ENCODE peak calls at places on chromosome 12, in ten cellular contexts. P is body of pancreas, C is cardiac muscle cell, J is activated B cell treated with CpG ODN at 0.5 μM for 24 hours, L is uterus, Y is sigmoid colon, W is lung, Q is neural progenitor cell, V is AG04449, R is fibroblast of lung. F is an unnamed sample.

GRCh38 chr12:82966160-82966559 is 279.5 kb downstream of the TMTC2 start:
- DNase-seq in Q (no peak), Y (no peak), L (no peak), C (peak; percentile 30), V (no peak), W (no peak), J (no peak), R (no peak), P (no peak), F (no peak)

GRCh38 chr12:6927379-6927991 is at the start of gene ATN1:
- DNase-seq in J (peak; percentile 58), Q (peak; percentile 84), C (peak; percentile 92), V (no peak), R (peak; percentile 81), Y (peak; percentile 97), W (peak; percentile 78), L (peak; percentile 92), P (peak; percentile 71), F (peak; percentile 82)

GRCh38 chr12:121916719-121917118 is 1.7 kb upstream of the CFAP251 start:
- DNase-seq in V (no peak), W (no peak), Q (peak; percentile 74), J (no peak), R (peak; percentile 20), L (peak; percentile 41), C (peak; percentile 62), Y (no peak), P (no peak), F (peak; percentile 57)

GRCh38 chr12:105946541-105946940 is 192.2 kb downstream of the NUAK1 start:
- DNase-seq in W (no peak), L (peak; percentile 53), V (no peak), C (peak; percentile 78), Y (no peak), R (peak; percentile 97), Q (no peak), J (no peak), P (no peak), F (no peak)

GRCh38 chr12:84912191-84913142 is at the start of gene SLC6A15:
- DNase-seq in P (peak; percentile 37), V (no peak), R (peak; percentile 74), L (peak; percentile 52), Y (peak; percentile 69), Q (peak; percentile 90), C (peak; percentile 87), J (no peak), W (no peak), F (peak; percentile 93)

GRCh38 chr12:40446385-40446784 is 221.6 kb downstream of the LRRK2 start:
- DNase-seq in Q (peak; percentile 37), C (no peak), R (no peak), W (no peak), J (no peak), V (no peak), Y (no peak), P (no peak), L (no peak), F (no peak)

GRCh38 chr12:128052341-128052740 is 214.6 kb upstream of the TMEM132C start:
- DNase-seq in R (peak; percentile 57), Q (no peak), J (no peak), L (no peak), V (peak; percentile 24), W (no peak), P (no peak), Y (no peak), C (no peak), F (no peak)

GRCh38 chr12:12776261-12776660 is 9.2 kb upstream of the APOLD1 start:
- DNase-seq in P (no peak), L (no peak), C (peak; percentile 27), R (peak; percentile 59), V (no peak), Q (no peak), J (no peak), Y (no peak), W (no peak), F (no peak)

GRCh38 chr12:64256166-64256800 is 34.2 kb upstream of the KICS2 start:
- DNase-seq in Y (no peak), P (no peak), C (peak; percentile 81), J (no peak), W (no peak), L (no peak), Q (peak; percentile 77), R (peak; percentile 42), V (no peak), F (no peak)

GRCh38 chr12:56082967-56083366 is 3.0 kb downstream of the ERBB3 start:
- DNase-seq in R (no peak), Y (no peak), W (no peak), Q (no peak), C (no peak), V (no peak), P (no peak), L (no peak), J (no peak), F (no peak)

GRCh38 chr12:56087220-56087619 is 7.3 kb downstream of the ERBB3 start:
- DNase-seq in W (peak; percentile 95), C (peak; percentile 17), L (no peak), J (no peak), R (no peak), Q (no peak), Y (peak; percentile 75), P (peak; percentile 95), V (no peak), F (no peak)

GRCh38 chr12:56086608-56087007 is 6.6 kb downstream of the ERBB3 start:
- DNase-seq in Q (no peak), V (no peak), P (no peak), L (no peak), W (no peak), Y (no peak), J (no peak), R (peak; percentile 13), C (no peak), F (no peak)

GRCh38 chr12:56086096-56086495 is 6.1 kb downstream of the ERBB3 start:
- DNase-seq in R (no peak), V (no peak), L (no peak), Y (no peak), Q (no peak), J (no peak), C (no peak), P (peak; percentile 69), W (peak; percentile 70), F (no peak)

DNA sequence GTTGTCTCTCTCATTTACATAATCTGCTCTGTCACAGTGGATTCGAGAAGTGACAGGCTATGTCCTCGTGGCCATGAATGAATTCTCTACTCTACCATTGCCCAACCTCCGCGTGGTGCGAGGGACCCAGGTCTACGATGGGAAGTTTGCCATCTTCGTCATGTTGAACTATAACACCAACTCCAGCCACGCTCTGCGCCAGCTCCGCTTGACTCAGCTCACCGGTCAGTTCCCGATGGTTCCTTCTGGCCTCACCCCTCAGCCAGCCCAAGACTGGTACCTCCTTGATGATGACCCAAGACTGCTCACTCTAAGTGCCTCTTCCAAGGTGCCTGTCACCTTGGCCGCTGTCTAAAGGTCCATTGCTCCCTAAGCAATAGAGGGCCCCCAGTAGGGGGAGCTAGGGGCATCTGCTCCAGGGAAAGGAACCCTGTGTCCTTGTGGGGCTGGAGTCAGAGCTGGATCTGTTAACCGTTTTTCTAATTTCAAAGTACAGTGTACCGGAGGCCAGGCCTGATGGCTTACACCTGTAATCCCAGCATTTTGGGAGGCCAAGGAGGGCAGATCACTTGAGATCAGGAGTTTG is 5.1 kb downstream of the ERBB3 start:
- DNase-seq in C (peak; percentile 14), Q (peak; percentile 61), Y (no peak), V (no peak), R (no peak), L (no peak), W (no peak), P (peak; percentile 48), J (no peak), F (peak; percentile 22)
- TF ChIP-seq CTCF in C (peak; percentile 55), Q (peak; percentile 66), Y (no peak), V (no peak), R (peak; percentile 47), L (no peak), W (no peak), P (peak; percentile 28), J (no peak), F (no peak)

DNA sequence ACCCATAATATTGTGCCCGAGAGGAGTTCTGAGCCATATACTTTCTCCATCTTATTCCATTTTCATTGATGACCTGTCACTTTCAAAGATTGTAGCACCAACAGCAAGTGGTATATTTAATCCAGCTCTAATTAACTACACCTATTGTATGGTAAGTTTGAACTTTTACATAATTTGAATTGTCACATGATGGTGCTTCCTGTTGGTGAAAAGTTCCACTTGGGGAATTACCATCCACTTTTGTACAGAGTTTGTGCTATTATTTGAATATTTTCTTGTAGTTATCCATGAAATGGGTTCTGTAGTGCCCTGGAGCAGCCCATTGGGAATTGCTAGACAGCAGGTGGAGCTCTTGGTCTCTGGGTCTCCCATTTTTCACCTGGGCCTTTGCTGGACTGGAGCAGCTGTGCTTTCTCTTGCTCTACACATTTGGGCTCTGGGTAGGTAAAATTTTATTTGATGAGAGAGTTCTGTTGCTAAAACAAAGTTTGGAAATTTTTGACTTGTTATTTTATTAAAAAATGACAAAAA is 3.0 kb downstream of the SMCO3 start:
- DNase-seq in P (peak; percentile 46), R (peak; percentile 27), C (peak; percentile 48), V (no peak), Q (peak; percentile 32), J (no peak), Y (no peak), L (no peak), W (no peak), F (no peak)
- TF ChIP-seq CTCF in P (peak; percentile 47), R (peak; percentile 54), C (peak; percentile 54), V (peak; percentile 42), Q (peak; percentile 54), J (no peak), Y (no peak), L (no peak), W (no peak), F (no peak)

GRCh38 chr12:132314516-132315233 is 14.7 kb downstream of the GALNT9 start:
- DNase-seq in J (no peak), R (no peak), Q (no peak), Y (peak; percentile 56), W (no peak), C (no peak), V (no peak), P (no peak), L (no peak), F (no peak)
- TF ChIP-seq CTCF in J (no peak), R (no peak), Q (no peak), Y (no peak), W (no peak), C (no peak), V (no peak), P (no peak), L (no peak), F (peak; percentile 14)

DNA sequence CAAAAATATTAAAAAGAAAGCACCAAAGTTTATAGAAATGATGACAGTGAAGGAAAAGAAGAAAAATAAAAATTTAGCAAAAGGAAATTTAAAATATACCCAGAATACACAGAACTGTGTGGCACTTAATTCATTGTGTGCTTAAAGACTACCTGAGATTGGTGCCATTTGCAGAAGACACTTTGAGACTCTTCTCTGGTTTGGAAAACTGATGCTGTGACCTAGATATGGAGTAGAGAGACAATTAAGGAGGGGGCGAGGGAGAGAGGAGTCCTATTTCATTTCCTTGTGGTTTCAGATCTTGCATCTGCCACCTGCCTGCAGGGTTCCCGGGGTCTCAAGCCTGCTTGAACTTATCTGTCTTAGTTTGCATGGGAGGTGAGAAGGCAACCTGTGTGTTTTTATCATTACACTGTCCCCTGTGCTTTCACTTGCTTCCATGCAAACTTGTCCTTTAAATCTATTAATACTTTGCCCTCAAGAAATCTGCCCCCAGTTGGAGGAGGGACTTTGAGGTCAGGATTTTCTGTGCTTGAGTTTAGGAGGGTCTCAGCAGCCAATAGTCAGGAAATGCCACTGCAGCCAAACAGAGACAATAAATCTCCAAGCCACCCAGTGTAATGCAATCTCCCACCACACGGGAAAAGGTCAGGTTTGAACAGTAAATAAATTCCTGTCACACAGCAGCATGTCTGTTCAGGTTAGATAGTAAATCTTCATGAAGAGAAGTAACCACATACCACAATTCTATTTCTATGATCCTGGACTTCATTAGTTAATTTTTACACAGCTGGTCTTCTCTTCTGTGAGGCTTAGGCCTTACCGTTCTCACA is 119.4 kb downstream of the CAND1 start:
- DNase-seq in C (no peak), P (no peak), Q (peak; percentile 31), J (no peak), V (no peak), Y (no peak), R (no peak), W (no peak), L (no peak), F (peak; percentile 25)
- TF ChIP-seq CTCF in C (peak; percentile 19), P (no peak), Q (peak; percentile 42), J (no peak), V (no peak), Y (no peak), R (no peak), W (no peak), L (no peak), F (peak; percentile 78)

F was measured in glutamatergic neuron.